ENCODE peak calls at places on chromosomes 2 and 18, in seven cellular contexts. One of them, this sample, is unnamed.

GRCh38 chr2:240024766-240025165 is 376 bp downstream of the NDUFA10 start:
- DNase-seq in H9: no peak
- DNase-seq in activated CD4-positive, CD25-positive, alpha-beta regulatory T cell treated with anti-CD3 and anti-CD28 coated beads, Interleukin-2, amount 50 U/mL, for 72 hours: peak
- DNase-seq in aorta: no peak
- DNase-seq in midbrain: no peak
- DNase-seq in AG10803: no peak
- DNase-seq in EL: peak
- DNase-seq in this sample: no peak

GRCh38 chr2:25483584-25484266 is 142.0 kb upstream of the DNMT3A start:
- DNase-seq in aorta: no peak
- DNase-seq in AG10803: no peak
- DNase-seq in H9: no peak
- DNase-seq in midbrain: no peak
- DNase-seq in EL: peak
- DNase-seq in activated CD4-positive, CD25-positive, alpha-beta regulatory T cell treated with anti-CD3 and anti-CD28 coated beads, Interleukin-2, amount 50 U/mL, for 72 hours: no peak
- DNase-seq in this sample: no peak

GRCh38 chr2:10146366-10147005 is 23.9 kb downstream of the RRM2 start:
- DNase-seq in AG10803: no peak
- DNase-seq in aorta: no peak
- DNase-seq in EL: no peak
- DNase-seq in activated CD4-positive, CD25-positive, alpha-beta regulatory T cell treated with anti-CD3 and anti-CD28 coated beads, Interleukin-2, amount 50 U/mL, for 72 hours: no peak
- DNase-seq in H9: no peak
- DNase-seq in midbrain: no peak
- DNase-seq in this sample: peak

GRCh38 chr2:85577386-85578242 is at the start of gene VAMP8:
- DNase-seq in midbrain: no peak
- DNase-seq in AG10803: no peak
- DNase-seq in EL: no peak
- DNase-seq in aorta: no peak
- DNase-seq in H9: peak
- DNase-seq in activated CD4-positive, CD25-positive, alpha-beta regulatory T cell treated with anti-CD3 and anti-CD28 coated beads, Interleukin-2, amount 50 U/mL, for 72 hours: peak
- DNase-seq in this sample: peak

GRCh38 chr2:152907046-152907445 is 188.6 kb downstream of the ARL6IP6 start:
- DNase-seq in EL: no peak
- DNase-seq in AG10803: no peak
- DNase-seq in activated CD4-positive, CD25-positive, alpha-beta regulatory T cell treated with anti-CD3 and anti-CD28 coated beads, Interleukin-2, amount 50 U/mL, for 72 hours: no peak
- DNase-seq in aorta: no peak
- DNase-seq in midbrain: no peak
- DNase-seq in H9: no peak
- DNase-seq in this sample: no peak

GRCh38 chr2:218892693-218893348 is 12.2 kb downstream of the WNT10A start:
- DNase-seq in AG10803: peak
- DNase-seq in midbrain: peak
- DNase-seq in aorta: peak
- DNase-seq in H9: peak
- DNase-seq in activated CD4-positive, CD25-positive, alpha-beta regulatory T cell treated with anti-CD3 and anti-CD28 coated beads, Interleukin-2, amount 50 U/mL, for 72 hours: peak
- DNase-seq in EL: peak
- DNase-seq in this sample: peak

GRCh38 chr2:156329031-156329921 is 3.2 kb downstream of the NR4A2 start:
- DNase-seq in activated CD4-positive, CD25-positive, alpha-beta regulatory T cell treated with anti-CD3 and anti-CD28 coated beads, Interleukin-2, amount 50 U/mL, for 72 hours: no peak
- DNase-seq in aorta: no peak
- DNase-seq in AG10803: no peak
- DNase-seq in EL: no peak
- DNase-seq in midbrain: no peak
- DNase-seq in H9: peak
- DNase-seq in this sample: peak

GRCh38 chr2:142944264-142944663 is 66.8 kb downstream of the KYNU start:
- DNase-seq in aorta: no peak
- DNase-seq in midbrain: no peak
- DNase-seq in H9: no peak
- DNase-seq in AG10803: peak
- DNase-seq in activated CD4-positive, CD25-positive, alpha-beta regulatory T cell treated with anti-CD3 and anti-CD28 coated beads, Interleukin-2, amount 50 U/mL, for 72 hours: no peak
- DNase-seq in EL: peak
- DNase-seq in this sample: no peak

GRCh38 chr18:48939368-48940097 is 11.2 kb downstream of the SMAD7 start:
- DNase-seq in midbrain: peak
- DNase-seq in activated CD4-positive, CD25-positive, alpha-beta regulatory T cell treated with anti-CD3 and anti-CD28 coated beads, Interleukin-2, amount 50 U/mL, for 72 hours: no peak
- DNase-seq in aorta: peak
- DNase-seq in H9: peak
- DNase-seq in EL: peak
- DNase-seq in AG10803: peak
- DNase-seq in this sample: no peak

GRCh38 chr18:48904086-48904485 is 46.7 kb downstream of the SMAD7 start:
- DNase-seq in aorta: no peak
- DNase-seq in activated CD4-positive, CD25-positive, alpha-beta regulatory T cell treated with anti-CD3 and anti-CD28 coated beads, Interleukin-2, amount 50 U/mL, for 72 hours: no peak
- DNase-seq in H9: no peak
- DNase-seq in AG10803: no peak
- DNase-seq in midbrain: no peak
- DNase-seq in EL: peak
- DNase-seq in this sample: no peak

GRCh38 chr2:141021611-141022010 is 1109.2 kb downstream of the LRP1B start:
- DNase-seq in H9: no peak
- DNase-seq in AG10803: no peak
- DNase-seq in aorta: no peak
- DNase-seq in EL: no peak
- DNase-seq in midbrain: no peak
- DNase-seq in activated CD4-positive, CD25-positive, alpha-beta regulatory T cell treated with anti-CD3 and anti-CD28 coated beads, Interleukin-2, amount 50 U/mL, for 72 hours: no peak
- DNase-seq in this sample: no peak

GRCh38 chr18:36126668-36127067 is 2.5 kb downstream of the SLC39A6 start:
- DNase-seq in midbrain: no peak
- DNase-seq in activated CD4-positive, CD25-positive, alpha-beta regulatory T cell treated with anti-CD3 and anti-CD28 coated beads, Interleukin-2, amount 50 U/mL, for 72 hours: no peak
- DNase-seq in H9: no peak
- DNase-seq in EL: no peak
- DNase-seq in AG10803: no peak
- DNase-seq in aorta: no peak
- DNase-seq in this sample: no peak